ENCODE peak calls at places on chromosome 13, in six cellular contexts. C, K, X, O, V and E are unnamed samples.

GRCh38 chr13:27466513-27466912 is 16.1 kb upstream of the MTIF3 start:
- DNase-seq in O (no peak), V (no peak), X (no peak), K (no peak), C (no peak), E (no peak)

GRCh38 chr13:92312823-92313222 is 913.8 kb upstream of the GPC6 start:
- DNase-seq in X (no peak), C (no peak), K (no peak), V (no peak), O (no peak), E (no peak)

GRCh38 chr13:100213576-100213975 is 124.7 kb downstream of the PCCA start:
- DNase-seq in O (no peak), C (no peak), V (no peak), K (no peak), X (no peak), E (no peak)

GRCh38 chr13:36548129-36548528 is 115.8 kb downstream of the CCNA1 start:
- DNase-seq in C (no peak), K (no peak), V (no peak), O (no peak), X (no peak), E (no peak)

GRCh38 chr13:91722267-91722884 is 324.0 kb downstream of the GPC5 start:
- DNase-seq in O (no peak), V (no peak), K (no peak), C (peak; percentile 26), X (no peak), E (no peak)

GRCh38 chr13:110109910-110110309 is 197.0 kb downstream of the COL4A1 start:
- DNase-seq in V (no peak), X (no peak), K (no peak), C (peak; percentile 67), O (no peak), E (no peak)

GRCh38 chr13:71922191-71922590 is 55.2 kb upstream of the DACH1 start:
- DNase-seq in C (no peak), K (no peak), O (no peak), V (no peak), X (no peak), E (no peak)

GRCh38 chr13:46839399-46839798 is 42.4 kb upstream of the ESD start:
- DNase-seq in X (no peak), V (no peak), K (no peak), O (no peak), C (no peak), E (no peak)

GRCh38 chr13:42617262-42617661 is 43.3 kb downstream of the TNFSF11 start:
- DNase-seq in K (no peak), O (no peak), X (no peak), V (no peak), C (no peak), E (no peak)

GRCh38 chr13:33446821-33447481 is 161.4 kb upstream of the STARD13 start:
- DNase-seq in V (no peak), X (no peak), O (peak; percentile 62), K (no peak), C (no peak), E (peak; percentile 49)

GRCh38 chr13:26651234-26651633 is 93.8 kb downstream of the WASF3 start:
- DNase-seq in C (no peak), X (no peak), K (no peak), O (no peak), V (no peak), E (no peak)

GRCh38 chr13:108780706-108781105 is 151.3 kb downstream of the MYO16 start:
- DNase-seq in K (no peak), O (no peak), V (no peak), C (no peak), X (no peak), E (no peak)

GRCh38 chr13:100951031-100951430 is 276.4 kb upstream of the TMTC4 start:
- DNase-seq in X (no peak), K (no peak), V (no peak), C (no peak), O (no peak), E (no peak)

GRCh38 chr13:112526146-112526853 is 61.7 kb downstream of the TUBGCP3 start:
- DNase-seq in O (no peak), K (no peak), X (no peak), V (no peak), C (no peak), E (no peak)

GRCh38 chr13:28044608-28045007 is 55.8 kb downstream of the FLT3 start:
- DNase-seq in X (no peak), V (no peak), C (no peak), O (no peak), K (no peak), E (no peak)

GRCh38 chr13:68168448-68168847 is 938.3 kb upstream of the PCDH9 start:
- DNase-seq in K (no peak), C (no peak), V (no peak), O (no peak), X (no peak), E (no peak)

DNA sequence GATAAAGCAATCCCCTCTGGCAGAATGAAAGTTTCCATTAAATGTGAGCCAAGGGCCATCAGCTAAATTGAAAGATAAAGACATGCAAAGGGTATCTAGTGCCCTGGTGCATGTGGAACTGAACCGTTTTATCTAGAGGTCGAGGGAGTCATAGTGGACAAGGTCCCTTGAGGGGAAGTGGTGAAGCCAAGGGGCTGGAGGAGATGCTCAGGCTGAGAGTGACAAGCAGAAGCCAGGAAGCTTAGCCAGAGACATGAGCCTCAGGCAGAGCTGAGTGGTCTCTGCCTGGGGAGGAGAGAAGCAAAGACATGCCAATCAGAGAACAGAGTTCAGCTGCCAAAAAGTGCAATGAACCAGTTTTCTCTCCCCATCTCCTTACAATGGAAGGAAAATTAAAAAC is 68.1 kb upstream of the SLC10A2 start:
- DNase-seq in C (no peak), X (no peak), V (no peak), O (no peak), K (no peak), E (no peak)
- H3K4me3 ChIP-seq in C (no peak overlapping the region), X (no peak overlapping the region), V (no peak overlapping the region), O (no peak overlapping the region), K (no peak overlapping the region), E (no peak overlapping the region)

GRCh38 chr13:20938302-20938701 is 35.8 kb upstream of the XPO4 start:
- DNase-seq in O (no peak), V (no peak), K (no peak), X (no peak), C (no peak), E (no peak)

GRCh38 chr13:20942938-20943518 is 40.5 kb upstream of the XPO4 start:
- DNase-seq in O (no peak), V (no peak), C (no peak), K (no peak), X (no peak), E (no peak)

GRCh38 chr13:20940083-20940482 is 37.5 kb upstream of the XPO4 start:
- DNase-seq in K (no peak), X (no peak), C (no peak), V (no peak), O (no peak), E (no peak)

GRCh38 chr13:20943519-20944012 is 41.0 kb upstream of the XPO4 start:
- DNase-seq in V (peak; percentile 61), X (peak; percentile 51), O (peak; percentile 86), C (peak; percentile 94), K (peak; percentile 89), E (peak; percentile 94)

DNA sequence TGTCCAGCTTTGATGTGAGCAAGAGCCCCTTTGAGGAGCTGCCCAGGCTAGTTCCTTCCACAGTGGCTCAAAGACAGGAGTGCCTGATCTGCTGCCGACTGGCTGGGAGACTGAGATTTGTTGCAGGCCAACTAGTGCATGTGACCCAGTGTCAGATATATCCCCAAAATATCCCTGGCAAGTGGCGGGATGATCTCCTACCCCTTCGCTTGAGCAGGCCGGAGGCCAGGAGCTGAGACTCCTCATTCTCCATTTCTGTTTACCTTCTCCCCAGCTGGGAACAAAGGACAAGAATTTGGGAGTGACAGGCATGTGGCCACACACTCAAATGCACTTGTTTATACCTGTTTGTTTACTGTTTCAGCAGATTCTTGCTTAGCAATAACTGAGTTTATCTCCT is 37.1 kb upstream of the XPO4 start:
- DNase-seq in V (no peak), O (no peak), C (no peak), X (no peak), K (no peak), E (no peak)
- TF ChIP-seq CTCF in V (no peak), O (no peak), C (no peak), X (no peak), K (no peak), E (no peak)

DNA sequence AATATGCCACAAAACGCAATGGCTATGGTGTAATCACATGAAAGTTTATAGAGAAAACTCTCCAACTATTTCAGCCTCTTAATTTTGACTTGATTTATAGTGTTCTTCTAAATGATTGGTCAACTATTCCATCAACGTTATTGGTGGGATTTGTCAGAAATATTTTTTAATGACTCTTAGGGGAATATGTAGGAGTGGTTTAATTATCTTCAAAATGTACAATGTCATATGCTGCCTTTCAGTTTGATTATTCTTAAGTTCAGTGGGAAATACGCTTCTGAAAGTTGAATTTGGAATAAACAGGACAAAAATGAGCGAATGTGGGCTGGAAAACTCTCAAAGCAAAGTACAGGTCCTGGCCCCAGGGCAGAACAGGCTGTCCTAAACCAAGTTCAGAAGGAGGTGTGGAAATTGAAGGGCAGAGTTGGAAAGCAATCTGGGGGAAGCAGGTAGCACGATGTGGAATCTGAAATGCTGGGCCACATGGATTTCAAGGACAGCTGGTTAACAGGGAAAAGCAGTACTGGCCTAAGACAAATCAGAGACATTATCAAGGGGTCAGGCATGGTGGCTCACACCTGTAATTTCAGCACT is 60.8 kb upstream of the MYCBP2 start:
- DNase-seq in V (no peak), C (no peak), X (no peak), O (no peak), K (no peak), E (no peak)
- H3K4me3 ChIP-seq in V (no peak overlapping the region), C (no peak overlapping the region), X (no peak overlapping the region), O (no peak overlapping the region), K (no peak overlapping the region), E (no peak overlapping the region)

GRCh38 chr13:111359237-111359915 is 38.9 kb downstream of the TEX29 start:
- DNase-seq in X (no peak), V (no peak), K (no peak), C (no peak), O (peak; percentile 16), E (no peak)
- TF ChIP-seq CTCF in X (no peak), V (no peak), K (no peak), C (no peak), O (no peak), E (no peak)

DNA sequence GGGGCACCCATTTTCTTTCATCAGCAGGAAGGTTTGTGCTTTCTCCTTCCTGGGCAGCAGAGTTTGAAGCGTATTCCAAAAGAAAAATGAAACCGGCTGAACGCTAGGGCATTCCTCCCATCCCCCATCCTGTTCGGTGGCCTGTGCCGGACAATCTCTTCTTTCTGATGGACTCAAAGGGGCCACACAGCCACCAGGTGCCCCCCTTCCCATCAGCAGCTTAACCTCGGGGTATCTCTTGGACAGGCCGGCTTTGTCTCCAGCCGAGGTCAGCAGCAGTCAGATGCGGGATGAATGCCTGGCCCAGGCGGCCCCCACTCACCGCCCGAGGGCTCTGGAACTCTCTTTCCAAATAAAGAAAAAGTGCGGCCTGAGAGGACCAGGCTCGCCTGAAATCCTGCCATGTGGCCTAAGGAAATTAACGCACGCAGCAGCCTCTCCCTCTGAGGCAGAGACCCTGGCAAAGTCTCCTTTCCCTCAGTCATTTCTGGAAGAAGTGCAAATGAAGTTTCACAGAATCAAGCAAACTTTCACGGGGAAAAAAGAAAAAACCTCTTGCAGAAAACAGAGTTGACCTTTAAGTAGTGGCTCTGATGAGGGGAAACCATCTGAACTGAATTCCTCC is 67.8 kb downstream of the RASA3 start:
- DNase-seq in C (no peak), X (no peak), V (no peak), K (peak; percentile 79), O (peak; percentile 51), E (peak; percentile 15)
- H3K4me3 ChIP-seq in C (peak overlapping the region; percentile 15), X (peak overlapping the region; percentile 72), V (peak overlapping the region; percentile 44), K (peak overlapping the region; percentile 67), O (peak overlapping the region; percentile 41), E (peak overlapping the region; percentile 43)